ENCODE peak calls at places on chromosome 16, in four cellular contexts. One of them, this sample, is unnamed.

GRCh38 chr16:85906349-85906748 is 7.4 kb downstream of the IRF8 start:
- DNase-seq in NT2/D1: no peak
- DNase-seq in GM12891: no peak
- DNase-seq in OCI-LY7: no peak
- DNase-seq in this sample: no peak

GRCh38 chr16:67278773-67279295 is 498 bp upstream of the PLEKHG4 start:
- DNase-seq in GM12891: peak; percentile 76
- DNase-seq in OCI-LY7: no peak
- DNase-seq in NT2/D1: no peak
- DNase-seq in this sample: peak; percentile 57

GRCh38 chr16:50394215-50394802 is 25.5 kb upstream of the BRD7 start:
- DNase-seq in GM12891: no peak
- DNase-seq in NT2/D1: no peak
- DNase-seq in OCI-LY7: peak; percentile 16
- DNase-seq in this sample: no peak

GRCh38 chr16:2152695-2153506 is 2.7 kb upstream of the TRAF7 start:
- DNase-seq in GM12891: no peak
- DNase-seq in OCI-LY7: peak; percentile 71
- DNase-seq in NT2/D1: no peak
- DNase-seq in this sample: no peak

GRCh38 chr16:4415538-4416199 is 727 bp downstream of the CORO7 start:
- DNase-seq in OCI-LY7: peak; percentile 75
- DNase-seq in GM12891: no peak
- DNase-seq in NT2/D1: no peak
- DNase-seq in this sample: peak; percentile 37

GRCh38 chr16:71344315-71344905 is 14.1 kb upstream of the CALB2 start:
- DNase-seq in OCI-LY7: no peak
- DNase-seq in NT2/D1: no peak
- DNase-seq in GM12891: no peak
- DNase-seq in this sample: no peak

GRCh38 chr16:84268661-84269060 is 26.0 kb upstream of the WFDC1 start:
- DNase-seq in GM12891: no peak
- DNase-seq in OCI-LY7: no peak
- DNase-seq in NT2/D1: no peak
- DNase-seq in this sample: no peak

GRCh38 chr16:89374393-89374948 is 115.9 kb downstream of the ANKRD11 start:
- DNase-seq in NT2/D1: no peak
- DNase-seq in OCI-LY7: no peak
- DNase-seq in GM12891: no peak
- DNase-seq in this sample: peak; percentile 62

GRCh38 chr16:80518436-80518835 is 22.4 kb upstream of the DYNLRB2 start:
- DNase-seq in OCI-LY7: peak; percentile 4
- DNase-seq in GM12891: peak; percentile 20
- DNase-seq in NT2/D1: no peak
- DNase-seq in this sample: no peak

GRCh38 chr16:81335669-81336068 is 20.9 kb downstream of the GAN start:
- DNase-seq in OCI-LY7: no peak
- DNase-seq in NT2/D1: no peak
- DNase-seq in GM12891: no peak
- DNase-seq in this sample: no peak

GRCh38 chr16:79278506-79278905 is 322.0 kb downstream of the MAF start:
- DNase-seq in GM12891: no peak
- DNase-seq in OCI-LY7: peak; percentile 42
- DNase-seq in NT2/D1: no peak
- DNase-seq in this sample: no peak

GRCh38 chr16:79599256-79599836 is 1.2 kb downstream of the MAF start:
- DNase-seq in NT2/D1: no peak
- DNase-seq in GM12891: peak; percentile 13
- DNase-seq in OCI-LY7: no peak
- DNase-seq in this sample: no peak

GRCh38 chr16:30430428-30430970 is 669 bp upstream of the DCTPP1 start:
- DNase-seq in OCI-LY7: no peak
- DNase-seq in NT2/D1: no peak
- DNase-seq in GM12891: no peak
- DNase-seq in this sample: no peak

GRCh38 chr16:67726106-67727034 is 7.3 kb upstream of the GFOD2 start:
- DNase-seq in GM12891: no peak
- DNase-seq in OCI-LY7: no peak
- DNase-seq in NT2/D1: no peak
- DNase-seq in this sample: no peak

GRCh38 chr16:72847187-72848044 is 200.5 kb downstream of the ZFHX3 start:
- DNase-seq in OCI-LY7: peak; percentile 34
- DNase-seq in GM12891: peak; percentile 59
- DNase-seq in NT2/D1: no peak
- DNase-seq in this sample: peak; percentile 42